ENCODE peak calls at places on chromosomes 12 and 14, in eight cellular contexts. One of them, this sample, is unnamed.

GRCh38 chr14:25150934-25151790 is 101.2 kb upstream of the STXBP6 start:
- DNase-seq in A673: peak; percentile 68
- DNase-seq in H1: no peak
- DNase-seq in GM20000: peak; percentile 42
- DNase-seq in Peyer's patch: no peak
- DNase-seq in T-helper 1 cell: no peak
- DNase-seq in NCI-H774: peak; percentile 61
- DNase-seq in amniotic stem cell: peak; percentile 52
- DNase-seq in this sample: no peak

GRCh38 chr12:45704968-45705367 is 24.5 kb upstream of the ARID2 start:
- DNase-seq in A673: no peak
- DNase-seq in H1: no peak
- DNase-seq in GM20000: no peak
- DNase-seq in Peyer's patch: no peak
- DNase-seq in T-helper 1 cell: no peak
- DNase-seq in NCI-H774: no peak
- DNase-seq in amniotic stem cell: no peak
- DNase-seq in this sample: no peak

GRCh38 chr12:86826051-86826450 is 569.9 kb upstream of the MGAT4C start:
- DNase-seq in A673: no peak
- DNase-seq in H1: no peak
- DNase-seq in GM20000: no peak
- DNase-seq in Peyer's patch: no peak
- DNase-seq in T-helper 1 cell: no peak
- DNase-seq in NCI-H774: no peak
- DNase-seq in amniotic stem cell: no peak
- DNase-seq in this sample: no peak

GRCh38 chr12:101696477-101697196 is 803 bp upstream of the CHPT1 start:
- DNase-seq in A673: no peak
- DNase-seq in H1: no peak
- DNase-seq in GM20000: peak; percentile 59
- DNase-seq in Peyer's patch: peak; percentile 84
- DNase-seq in T-helper 1 cell: no peak
- DNase-seq in NCI-H774: no peak
- DNase-seq in amniotic stem cell: no peak
- DNase-seq in this sample: no peak

GRCh38 chr12:52434096-52434733 is at the start of gene KRT75:
- DNase-seq in A673: peak; percentile 10
- DNase-seq in H1: no peak
- DNase-seq in GM20000: no peak
- DNase-seq in Peyer's patch: no peak
- DNase-seq in T-helper 1 cell: no peak
- DNase-seq in NCI-H774: no peak
- DNase-seq in amniotic stem cell: no peak
- DNase-seq in this sample: no peak

GRCh38 chr12:81164827-81165226 is 86.9 kb downstream of the ACSS3 start:
- DNase-seq in A673: no peak
- DNase-seq in H1: no peak
- DNase-seq in GM20000: no peak
- DNase-seq in Peyer's patch: no peak
- DNase-seq in T-helper 1 cell: no peak
- DNase-seq in NCI-H774: no peak
- DNase-seq in amniotic stem cell: no peak
- DNase-seq in this sample: no peak

GRCh38 chr14:60757617-60758016 is 23.1 kb downstream of the MNAT1 start:
- DNase-seq in A673: peak; percentile 60
- DNase-seq in H1: no peak
- DNase-seq in GM20000: no peak
- DNase-seq in Peyer's patch: no peak
- DNase-seq in T-helper 1 cell: no peak
- DNase-seq in NCI-H774: no peak
- DNase-seq in amniotic stem cell: no peak
- DNase-seq in this sample: no peak

GRCh38 chr12:106115450-106115849 is 23.3 kb downstream of the NUAK1 start:
- DNase-seq in A673: no peak
- DNase-seq in H1: no peak
- DNase-seq in GM20000: no peak
- DNase-seq in Peyer's patch: no peak
- DNase-seq in T-helper 1 cell: no peak
- DNase-seq in NCI-H774: no peak
- DNase-seq in amniotic stem cell: no peak
- DNase-seq in this sample: no peak

GRCh38 chr12:124305136-124305535 is 10.2 kb downstream of the RFLNA start:
- DNase-seq in A673: no peak
- DNase-seq in H1: no peak
- DNase-seq in GM20000: no peak
- DNase-seq in Peyer's patch: no peak
- DNase-seq in T-helper 1 cell: no peak
- DNase-seq in NCI-H774: no peak
- DNase-seq in amniotic stem cell: no peak
- DNase-seq in this sample: no peak